ENCODE peak calls at places on chromosomes 2 and 18, in four cellular contexts. I is mammary epithelial cell, O is breast epithelium, Y is aorta. G is an unnamed sample. For H3K27me3, the result is how much of the 10 kb centered on the place peaks cover.

GRCh38 chr2:241680827-241681599 is 5.6 kb downstream of the DTYMK start:
- DNase-seq in Y (no peak), I (peak), O (no peak), G (peak)

GRCh38 chr18:26746284-26747130 is 119.0 kb downstream of the AQP4 start:
- DNase-seq in Y (no peak), O (no peak), I (no peak), G (no peak)

GRCh38 chr2:19811186-19811585 is 90.6 kb downstream of the TTC32 start:
- DNase-seq in Y (no peak), O (no peak), I (no peak), G (no peak)

GRCh38 chr2:159446817-159447216 is 160.3 kb upstream of the WDSUB1 start:
- DNase-seq in Y (no peak), I (no peak), O (no peak), G (no peak)

GRCh38 chr2:215619989-215620388 is 184.1 kb upstream of the FN1 start:
- DNase-seq in O (no peak), I (no peak), Y (peak), G (no peak)

GRCh38 chr2:86621290-86621943 is 2.2 kb downstream of the RNF103 start:
- DNase-seq in I (peak), Y (no peak), O (no peak), G (no peak)

GRCh38 chr2:8794923-8795825 is 42.2 kb downstream of the KIDINS220 start:
- DNase-seq in Y (no peak), O (no peak), I (no peak), G (no peak)

GRCh38 chr2:62287895-62288589 is 92.1 kb downstream of the B3GNT2 start:
- DNase-seq in O (peak), Y (peak), I (peak), G (peak)

GRCh38 chr2:2646312-2647051 is 315.4 kb upstream of the MYT1L start:
- DNase-seq in I (no peak), O (no peak), Y (no peak), G (peak)

GRCh38 chr2:45705233-45705632 is 53.8 kb downstream of the PRKCE start:
- DNase-seq in Y (no peak), I (no peak), O (no peak), G (no peak)

GRCh38 chr18:56315363-56315762 is 323.0 kb downstream of the TXNL1 start:
- DNase-seq in I (peak), Y (no peak), O (no peak), G (no peak)

GRCh38 chr18:1676387-1676786 is 771.7 kb downstream of the ADCYAP1 start:
- DNase-seq in Y (no peak), I (no peak), O (no peak), G (no peak)

GRCh38 chr18:74778191-74778847 is 180.6 kb downstream of the ZNF407 start:
- DNase-seq in O (no peak), Y (no peak), I (peak), G (no peak)

GRCh38 chr2:122999258-122999657 is 1025.8 kb upstream of the CNTNAP5 start:
- DNase-seq in O (no peak), Y (no peak), I (no peak), G (no peak)

GRCh38 chr2:233165895-233166661 is 85.4 kb upstream of the ATG16L1 start:
- DNase-seq in I (peak), Y (peak), O (no peak), G (peak)

GRCh38 chr18:58619554-58619915 is 9.4 kb downstream of the ALPK2 start:
- DNase-seq in I (no peak), O (no peak), Y (no peak), G (no peak)
- H3K27me3 ChIP-seq in I (under half), O (under half), Y (under half), G (under half)

GRCh38 chr2:238422285-238422684 is 4.4 kb upstream of the ASB1 start:
- DNase-seq in I (no peak), O (no peak), Y (no peak), G (no peak)
- H3K4me3 ChIP-seq in I (no peak), O (no peak), Y (no peak), G (no peak)

GRCh38 chr2:186882511-186883071 is 33.6 kb upstream of the ZSWIM2 start:
- DNase-seq in O (no peak), Y (no peak), I (no peak), G (no peak)
- H3K27me3 ChIP-seq in O (under half), Y (under half), I (under half), G (under half)

GRCh38 chr2:160952462-160952861 is 207.8 kb upstream of the TANK start:
- DNase-seq in O (no peak), Y (peak), I (no peak), G (no peak)
- H3K4me3 ChIP-seq in O (peak), Y (no peak), I (no peak), G (no peak)